ENCODE peak calls at places on chromosomes 6 and 20, in four cellular contexts. One of them, this sample, is unnamed.

GRCh38 chr6:125102411-125102810 is 51.2 kb upstream of the TPD52L1 start:
- DNase-seq in GM13977: no peak
- DNase-seq in choroid plexus epithelial cell: no peak
- DNase-seq in colonic mucosa: no peak
- DNase-seq in this sample: no peak

GRCh38 chr6:131756039-131756438 is 45.2 kb upstream of the CTAGE9 start:
- DNase-seq in GM13977: no peak
- DNase-seq in choroid plexus epithelial cell: no peak
- DNase-seq in colonic mucosa: no peak
- DNase-seq in this sample: no peak

GRCh38 chr6:32968770-32969684 is 633 bp downstream of the BRD2 start:
- DNase-seq in GM13977: peak
- DNase-seq in choroid plexus epithelial cell: peak
- DNase-seq in colonic mucosa: peak
- DNase-seq in this sample: peak

GRCh38 chr6:136696238-136696637 is 96.0 kb downstream of the MAP3K5 start:
- DNase-seq in GM13977: no peak
- DNase-seq in choroid plexus epithelial cell: peak
- DNase-seq in colonic mucosa: no peak
- DNase-seq in this sample: no peak

GRCh38 chr6:54014440-54014839 is 96.8 kb upstream of the MLIP start:
- DNase-seq in GM13977: no peak
- DNase-seq in choroid plexus epithelial cell: no peak
- DNase-seq in colonic mucosa: no peak
- DNase-seq in this sample: no peak

GRCh38 chr6:135144678-135145508 is 36.2 kb upstream of the MYB start:
- DNase-seq in GM13977: no peak
- DNase-seq in choroid plexus epithelial cell: peak
- DNase-seq in colonic mucosa: peak
- DNase-seq in this sample: peak

GRCh38 chr6:15152720-15153119 is 93.1 kb upstream of the JARID2 start:
- DNase-seq in GM13977: no peak
- DNase-seq in choroid plexus epithelial cell: no peak
- DNase-seq in colonic mucosa: no peak
- DNase-seq in this sample: no peak

GRCh38 chr20:35771367-35771688 is 487 bp upstream of the PHF20 start:
- DNase-seq in GM13977: no peak
- DNase-seq in choroid plexus epithelial cell: no peak
- DNase-seq in colonic mucosa: no peak
- DNase-seq in this sample: no peak

GRCh38 chr6:39416026-39416425 is 93.5 kb upstream of the KCNK16 start:
- DNase-seq in GM13977: no peak
- DNase-seq in choroid plexus epithelial cell: no peak
- DNase-seq in colonic mucosa: no peak
- DNase-seq in this sample: no peak

GRCh38 chr20:11849976-11850670 is 67.6 kb upstream of the BTBD3 start:
- DNase-seq in GM13977: no peak
- DNase-seq in choroid plexus epithelial cell: peak
- DNase-seq in colonic mucosa: no peak
- DNase-seq in this sample: no peak

GRCh38 chr6:125357515-125358256 is 55.9 kb upstream of the HDDC2 start:
- DNase-seq in GM13977: no peak
- DNase-seq in choroid plexus epithelial cell: peak
- DNase-seq in colonic mucosa: no peak
- DNase-seq in this sample: no peak

GRCh38 chr6:138691595-138692057 is 81.9 kb upstream of the CCDC28A start:
- DNase-seq in GM13977: no peak
- DNase-seq in choroid plexus epithelial cell: peak
- DNase-seq in colonic mucosa: no peak
- DNase-seq in this sample: peak

GRCh38 chr6:11343963-11344714 is 111.7 kb upstream of the NEDD9 start:
- DNase-seq in GM13977: no peak
- DNase-seq in choroid plexus epithelial cell: no peak
- DNase-seq in colonic mucosa: peak
- DNase-seq in this sample: peak

GRCh38 chr20:64049887-64050260 is 435 bp upstream of the SOX18 start:
- DNase-seq in GM13977: no peak
- DNase-seq in choroid plexus epithelial cell: no peak
- DNase-seq in colonic mucosa: no peak
- DNase-seq in this sample: no peak

GRCh38 chr20:59403261-59403961 is 103.0 kb downstream of the EDN3 start:
- DNase-seq in GM13977: peak
- DNase-seq in choroid plexus epithelial cell: no peak
- DNase-seq in colonic mucosa: peak
- DNase-seq in this sample: peak

GRCh38 chr6:136927313-136927712 is 5.2 kb downstream of the SLC35D3 start:
- DNase-seq in GM13977: peak
- DNase-seq in choroid plexus epithelial cell: peak
- DNase-seq in colonic mucosa: no peak
- DNase-seq in this sample: peak

GRCh38 chr20:51560550-51561307 is 18.2 kb upstream of the NFATC2 start:
- DNase-seq in GM13977: no peak
- DNase-seq in choroid plexus epithelial cell: no peak
- DNase-seq in colonic mucosa: no peak
- DNase-seq in this sample: no peak

GRCh38 chr6:29968130-29968529 is 25.8 kb downstream of the HLA-A start:
- DNase-seq in GM13977: no peak
- DNase-seq in choroid plexus epithelial cell: peak
- DNase-seq in colonic mucosa: no peak
- DNase-seq in this sample: peak

GRCh38 chr6:133062077-133062476 is 179.1 kb upstream of the EYA4 start:
- DNase-seq in GM13977: no peak
- DNase-seq in choroid plexus epithelial cell: peak
- DNase-seq in colonic mucosa: no peak
- DNase-seq in this sample: no peak

GRCh38 chr6:45422541-45423110 is 44.9 kb upstream of the SUPT3H start:
- DNase-seq in GM13977: no peak
- DNase-seq in choroid plexus epithelial cell: peak
- DNase-seq in colonic mucosa: peak
- DNase-seq in this sample: peak

GRCh38 chr6:136737343-136738177 is 54.7 kb downstream of the MAP3K5 start:
- DNase-seq in GM13977: no peak
- DNase-seq in choroid plexus epithelial cell: peak
- DNase-seq in colonic mucosa: no peak
- DNase-seq in this sample: no peak

GRCh38 chr6:150325093-150325772 is 43.6 kb upstream of the IYD start:
- DNase-seq in GM13977: no peak
- DNase-seq in choroid plexus epithelial cell: no peak
- DNase-seq in colonic mucosa: no peak
- DNase-seq in this sample: no peak

GRCh38 chr6:169701218-169701952 is 444 bp downstream of the WDR27 start:
- DNase-seq in GM13977: peak
- DNase-seq in choroid plexus epithelial cell: no peak
- DNase-seq in colonic mucosa: peak
- DNase-seq in this sample: peak

GRCh38 chr20:20409326-20409725 is 41.4 kb downstream of the INSM1 start:
- DNase-seq in GM13977: no peak
- DNase-seq in choroid plexus epithelial cell: no peak
- DNase-seq in colonic mucosa: no peak
- DNase-seq in this sample: no peak

GRCh38 chr20:20406306-20406705 is 38.4 kb downstream of the INSM1 start:
- DNase-seq in GM13977: no peak
- DNase-seq in choroid plexus epithelial cell: no peak
- DNase-seq in colonic mucosa: no peak
- DNase-seq in this sample: no peak

GRCh38 chr20:20410678-20411077 is 42.8 kb downstream of the INSM1 start:
- DNase-seq in GM13977: no peak
- DNase-seq in choroid plexus epithelial cell: peak
- DNase-seq in colonic mucosa: peak
- DNase-seq in this sample: no peak

GRCh38 chr20:20405619-20406018 is 37.7 kb downstream of the INSM1 start:
- DNase-seq in GM13977: no peak
- DNase-seq in choroid plexus epithelial cell: no peak
- DNase-seq in colonic mucosa: no peak
- DNase-seq in this sample: no peak

GRCh38 chr20:20407891-20408805 is 40.2 kb downstream of the INSM1 start:
- DNase-seq in GM13977: no peak
- DNase-seq in choroid plexus epithelial cell: peak
- DNase-seq in colonic mucosa: no peak
- DNase-seq in this sample: no peak
- TF ChIP-seq CTCF in GM13977: no peak
- TF ChIP-seq CTCF in choroid plexus epithelial cell: peak
- TF ChIP-seq CTCF in colonic mucosa: no peak
- TF ChIP-seq CTCF in this sample: no peak

DNA sequence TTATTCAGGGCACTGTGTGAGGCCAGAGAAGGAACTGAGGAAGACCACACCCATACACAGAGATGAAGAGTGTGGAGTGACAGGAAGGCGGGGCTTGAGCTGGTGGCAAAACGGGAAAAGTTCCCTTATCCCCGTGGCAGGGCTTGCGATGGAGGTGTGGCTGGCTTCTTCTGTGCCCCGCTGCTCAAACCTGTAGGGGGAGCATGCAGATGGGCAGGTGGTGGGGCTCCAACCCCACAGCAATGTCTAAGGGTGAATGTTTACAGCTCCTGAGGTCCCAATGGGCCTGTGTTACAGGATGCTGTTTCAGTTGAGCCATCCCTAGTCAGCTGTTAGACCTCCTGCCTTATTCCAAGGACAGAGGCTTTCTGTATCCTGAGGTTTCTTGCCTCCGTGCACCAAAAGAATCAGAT is 105.9 kb downstream of the LY86 start:
- DNase-seq in GM13977: no peak
- DNase-seq in choroid plexus epithelial cell: no peak
- DNase-seq in colonic mucosa: peak
- DNase-seq in this sample: peak
- TF ChIP-seq CTCF in GM13977: peak
- TF ChIP-seq CTCF in choroid plexus epithelial cell: no peak
- TF ChIP-seq CTCF in colonic mucosa: no peak
- TF ChIP-seq CTCF in this sample: no peak

GRCh38 chr6:27312950-27313271 is 838 bp upstream of the POM121L2 start:
- DNase-seq in GM13977: no peak
- DNase-seq in choroid plexus epithelial cell: no peak
- DNase-seq in colonic mucosa: no peak
- DNase-seq in this sample: no peak
- TF ChIP-seq CTCF in GM13977: no peak
- TF ChIP-seq CTCF in choroid plexus epithelial cell: no peak
- TF ChIP-seq CTCF in colonic mucosa: no peak
- TF ChIP-seq CTCF in this sample: peak

GRCh38 chr20:57909763-57910331 is 200.0 kb upstream of the PMEPA1 start:
- DNase-seq in GM13977: no peak
- DNase-seq in choroid plexus epithelial cell: no peak
- DNase-seq in colonic mucosa: no peak
- DNase-seq in this sample: no peak

GRCh38 chr20:57910716-57911115 is 200.9 kb upstream of the PMEPA1 start:
- DNase-seq in GM13977: no peak
- DNase-seq in choroid plexus epithelial cell: no peak
- DNase-seq in colonic mucosa: no peak
- DNase-seq in this sample: no peak

GRCh38 chr20:57911512-57912226 is 201.9 kb upstream of the PMEPA1 start:
- DNase-seq in GM13977: no peak
- DNase-seq in choroid plexus epithelial cell: no peak
- DNase-seq in colonic mucosa: no peak
- DNase-seq in this sample: no peak

GRCh38 chr20:57913156-57913930 is 203.5 kb upstream of the PMEPA1 start:
- DNase-seq in GM13977: no peak
- DNase-seq in choroid plexus epithelial cell: no peak
- DNase-seq in colonic mucosa: no peak
- DNase-seq in this sample: no peak

GRCh38 chr20:57912227-57912582 is 202.4 kb upstream of the PMEPA1 start:
- DNase-seq in GM13977: no peak
- DNase-seq in choroid plexus epithelial cell: no peak
- DNase-seq in colonic mucosa: no peak
- DNase-seq in this sample: no peak
- TF ChIP-seq CTCF in GM13977: no peak
- TF ChIP-seq CTCF in choroid plexus epithelial cell: no peak
- TF ChIP-seq CTCF in colonic mucosa: no peak
- TF ChIP-seq CTCF in this sample: no peak

GRCh38 chr20:38751360-38751976 is 3.2 kb downstream of the ACTR5 start:
- DNase-seq in GM13977: peak
- DNase-seq in choroid plexus epithelial cell: peak
- DNase-seq in colonic mucosa: no peak
- DNase-seq in this sample: peak
- TF ChIP-seq CTCF in GM13977: peak
- TF ChIP-seq CTCF in choroid plexus epithelial cell: peak
- TF ChIP-seq CTCF in colonic mucosa: peak
- TF ChIP-seq CTCF in this sample: peak

This sample was measured in Calu3.